ENCODE peak calls at places on chromosome 1, in five cellular contexts. One of them, this sample, is unnamed. For H3K27me3, the result is how much of the 10 kb centered on the place peaks cover.

GRCh38 chr1:220925707-220926106 is 46.5 kb downstream of the HLX start:
- DNase-seq in PC-3: peak
- DNase-seq in pancreas: no peak
- DNase-seq in BJ: no peak
- DNase-seq in PC-9: no peak
- DNase-seq in this sample: no peak

GRCh38 chr1:81330521-81330920 is 470.2 kb upstream of the ADGRL2 start:
- DNase-seq in BJ: no peak
- DNase-seq in pancreas: no peak
- DNase-seq in PC-3: no peak
- DNase-seq in PC-9: no peak
- DNase-seq in this sample: no peak

GRCh38 chr1:165641276-165641987 is 10.4 kb downstream of the MGST3 start:
- DNase-seq in PC-9: no peak
- DNase-seq in PC-3: no peak
- DNase-seq in BJ: no peak
- DNase-seq in pancreas: no peak
- DNase-seq in this sample: no peak

GRCh38 chr1:117612517-117613248 is 6.8 kb downstream of the TENT5C start:
- DNase-seq in PC-3: peak
- DNase-seq in pancreas: peak
- DNase-seq in PC-9: peak
- DNase-seq in BJ: peak
- DNase-seq in this sample: peak

GRCh38 chr1:48048064-48048463 is 50.9 kb upstream of the TRABD2B start:
- DNase-seq in BJ: no peak
- DNase-seq in PC-9: no peak
- DNase-seq in PC-3: no peak
- DNase-seq in pancreas: no peak
- DNase-seq in this sample: peak

GRCh38 chr1:244111008-244111407 is 59.9 kb downstream of the ZBTB18 start:
- DNase-seq in BJ: no peak
- DNase-seq in PC-3: no peak
- DNase-seq in PC-9: no peak
- DNase-seq in pancreas: no peak
- DNase-seq in this sample: no peak

GRCh38 chr1:201383647-201384405 is 6.3 kb upstream of the TNNT2 start:
- DNase-seq in BJ: peak
- DNase-seq in pancreas: no peak
- DNase-seq in PC-3: peak
- DNase-seq in PC-9: peak
- DNase-seq in this sample: peak

GRCh38 chr1:229139320-229139719 is 131.6 kb upstream of the RAB4A start:
- DNase-seq in BJ: no peak
- DNase-seq in pancreas: no peak
- DNase-seq in PC-9: no peak
- DNase-seq in PC-3: no peak
- DNase-seq in this sample: no peak

GRCh38 chr1:150151291-150152181 is 1.8 kb downstream of the PLEKHO1 start:
- DNase-seq in PC-3: no peak
- DNase-seq in PC-9: no peak
- DNase-seq in pancreas: no peak
- DNase-seq in BJ: no peak
- DNase-seq in this sample: no peak

GRCh38 chr1:202004711-202005110 is 5.7 kb upstream of the ELF3 start:
- DNase-seq in pancreas: no peak
- DNase-seq in BJ: no peak
- DNase-seq in PC-3: no peak
- DNase-seq in PC-9: no peak
- DNase-seq in this sample: no peak

GRCh38 chr1:151164732-151165280 is 896 bp downstream of the LYSMD1 start:
- DNase-seq in PC-3: no peak
- DNase-seq in BJ: no peak
- DNase-seq in pancreas: no peak
- DNase-seq in PC-9: no peak
- DNase-seq in this sample: no peak

GRCh38 chr1:104929280-104929679 is 1179.6 kb downstream of the AMY1C start:
- DNase-seq in PC-9: no peak
- DNase-seq in BJ: no peak
- DNase-seq in pancreas: no peak
- DNase-seq in PC-3: no peak
- DNase-seq in this sample: peak

GRCh38 chr1:104932030-104932915 is 1182.6 kb downstream of the AMY1C start:
- DNase-seq in PC-3: no peak
- DNase-seq in pancreas: no peak
- DNase-seq in PC-9: no peak
- DNase-seq in BJ: no peak
- DNase-seq in this sample: no peak

GRCh38 chr1:104932949-104933679 is 1183.4 kb downstream of the AMY1C start:
- DNase-seq in BJ: no peak
- DNase-seq in PC-9: no peak
- DNase-seq in pancreas: no peak
- DNase-seq in PC-3: no peak
- DNase-seq in this sample: no peak

GRCh38 chr1:104933846-104934245 is 1184.1 kb downstream of the AMY1C start:
- DNase-seq in PC-9: no peak
- DNase-seq in pancreas: no peak
- DNase-seq in BJ: no peak
- DNase-seq in PC-3: no peak
- DNase-seq in this sample: no peak
- TF ChIP-seq CTCF in PC-9: no peak
- TF ChIP-seq CTCF in pancreas: no peak
- TF ChIP-seq CTCF in BJ: no peak
- TF ChIP-seq CTCF in PC-3: no peak
- TF ChIP-seq CTCF in this sample: no peak

DNA sequence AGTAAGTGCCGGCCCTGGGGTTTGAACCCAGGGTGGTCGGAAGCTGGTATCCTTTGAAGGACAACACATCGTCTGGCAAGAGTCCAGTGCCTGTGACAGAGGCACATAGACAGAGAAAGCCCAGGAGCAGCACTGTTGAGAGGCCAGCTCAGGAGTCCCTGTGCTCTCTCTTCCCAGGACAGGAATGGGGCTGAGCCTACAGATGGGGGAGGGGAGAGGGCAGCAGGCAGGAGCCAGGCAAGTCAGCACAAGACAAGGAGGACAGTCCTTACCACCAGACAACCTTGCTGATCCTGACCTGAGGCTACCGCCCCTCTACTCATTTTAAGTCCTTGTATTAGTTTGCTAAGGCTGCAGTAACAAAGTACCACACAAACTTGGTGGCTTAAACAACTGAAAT is 27.7 kb upstream of the SYT6 start:
- DNase-seq in PC-3: no peak
- DNase-seq in pancreas: no peak
- DNase-seq in PC-9: no peak
- DNase-seq in BJ: no peak
- DNase-seq in this sample: no peak
- H3K27me3 ChIP-seq in PC-3: under half
- H3K27me3 ChIP-seq in pancreas: under half
- H3K27me3 ChIP-seq in PC-9: under half
- H3K27me3 ChIP-seq in BJ: under half
- H3K27me3 ChIP-seq in this sample: under half

GRCh38 chr1:40397258-40397657 is 23.7 kb downstream of the SMAP2 start:
- DNase-seq in pancreas: no peak
- DNase-seq in BJ: no peak
- DNase-seq in PC-9: no peak
- DNase-seq in PC-3: no peak
- DNase-seq in this sample: no peak
- TF ChIP-seq CTCF in pancreas: no peak
- TF ChIP-seq CTCF in BJ: no peak
- TF ChIP-seq CTCF in PC-9: no peak
- TF ChIP-seq CTCF in PC-3: no peak
- TF ChIP-seq CTCF in this sample: no peak

DNA sequence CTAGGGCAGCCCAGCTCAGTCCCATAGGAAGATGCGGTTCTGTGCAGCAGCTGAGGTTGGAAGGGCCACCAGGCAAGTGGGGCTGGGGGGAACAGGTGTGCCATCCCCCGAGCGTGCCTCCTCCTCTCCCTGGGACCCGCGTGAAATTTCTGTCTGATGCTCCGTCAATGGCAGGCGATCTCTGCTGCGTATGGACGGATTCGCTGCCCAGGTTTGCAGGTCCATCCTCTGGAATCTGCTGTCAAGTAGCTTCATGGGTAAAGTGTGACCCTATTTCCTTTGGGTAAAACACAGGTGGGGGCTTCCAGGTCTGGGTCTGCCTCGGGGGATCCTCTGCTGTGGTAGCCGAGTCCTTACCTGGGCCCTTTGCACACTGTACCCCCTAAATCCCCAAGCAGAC is 114.6 kb upstream of the ARHGEF16 start:
- DNase-seq in PC-9: no peak
- DNase-seq in PC-3: no peak
- DNase-seq in pancreas: no peak
- DNase-seq in BJ: no peak
- DNase-seq in this sample: no peak
- H3K27me3 ChIP-seq in PC-9: half or more
- H3K27me3 ChIP-seq in PC-3: half or more
- H3K27me3 ChIP-seq in pancreas: under half
- H3K27me3 ChIP-seq in BJ: under half
- H3K27me3 ChIP-seq in this sample: under half

GRCh38 chr1:227447531-227447990 is 115.8 kb upstream of the ZNF678 start:
- DNase-seq in BJ: no peak
- DNase-seq in PC-9: peak
- DNase-seq in PC-3: peak
- DNase-seq in pancreas: peak
- DNase-seq in this sample: no peak
- TF ChIP-seq CTCF in BJ: peak
- TF ChIP-seq CTCF in PC-9: no peak
- TF ChIP-seq CTCF in PC-3: peak
- TF ChIP-seq CTCF in pancreas: no peak
- TF ChIP-seq CTCF in this sample: peak

GRCh38 chr1:21590116-21590905 is 78.8 kb downstream of the RAP1GAP start:
- DNase-seq in pancreas: no peak
- DNase-seq in BJ: no peak
- DNase-seq in PC-3: no peak
- DNase-seq in PC-9: no peak
- DNase-seq in this sample: no peak
- H3K27me3 ChIP-seq in pancreas: under half
- H3K27me3 ChIP-seq in BJ: under half
- H3K27me3 ChIP-seq in PC-3: under half
- H3K27me3 ChIP-seq in PC-9: under half
- H3K27me3 ChIP-seq in this sample: under half

GRCh38 chr1:163821679-163822078 is 499.9 kb downstream of the NUF2 start:
- DNase-seq in PC-3: no peak
- DNase-seq in pancreas: no peak
- DNase-seq in PC-9: no peak
- DNase-seq in BJ: no peak
- DNase-seq in this sample: peak

GRCh38 chr1:163824006-163824405 is 502.3 kb downstream of the NUF2 start:
- DNase-seq in PC-3: no peak
- DNase-seq in PC-9: no peak
- DNase-seq in pancreas: no peak
- DNase-seq in BJ: peak
- DNase-seq in this sample: peak

GRCh38 chr1:163820190-163820589 is 498.4 kb downstream of the NUF2 start:
- DNase-seq in BJ: no peak
- DNase-seq in pancreas: no peak
- DNase-seq in PC-3: no peak
- DNase-seq in PC-9: no peak
- DNase-seq in this sample: no peak

GRCh38 chr1:163822933-163823511 is 501.3 kb downstream of the NUF2 start:
- DNase-seq in PC-3: no peak
- DNase-seq in BJ: no peak
- DNase-seq in pancreas: no peak
- DNase-seq in PC-9: no peak
- DNase-seq in this sample: no peak

GRCh38 chr1:163820748-163821147 is 499.0 kb downstream of the NUF2 start:
- DNase-seq in pancreas: no peak
- DNase-seq in PC-3: peak
- DNase-seq in PC-9: no peak
- DNase-seq in BJ: no peak
- DNase-seq in this sample: peak
- TF ChIP-seq CTCF in pancreas: no peak
- TF ChIP-seq CTCF in PC-3: peak
- TF ChIP-seq CTCF in PC-9: peak
- TF ChIP-seq CTCF in BJ: peak
- TF ChIP-seq CTCF in this sample: no peak

GRCh38 chr1:10708807-10709523 is 87.5 kb downstream of the CASZ1 start:
- DNase-seq in PC-3: no peak
- DNase-seq in pancreas: no peak
- DNase-seq in BJ: no peak
- DNase-seq in PC-9: no peak
- DNase-seq in this sample: no peak
- H3K27me3 ChIP-seq in PC-3: under half
- H3K27me3 ChIP-seq in pancreas: under half
- H3K27me3 ChIP-seq in BJ: under half
- H3K27me3 ChIP-seq in PC-9: under half
- H3K27me3 ChIP-seq in this sample: under half